ENCODE peak calls at places on chromosomes 1 and 21, in six cellular contexts. One of them, this sample, is unnamed.

GRCh38 chr1:31423418-31423947 is 10.5 kb downstream of the SERINC2 start:
- DNase-seq in GM12891: peak
- DNase-seq in K562: no peak
- DNase-seq in GM12878: peak
- DNase-seq in H1: no peak
- DNase-seq in HepG2: no peak
- DNase-seq in this sample: peak

GRCh38 chr1:40307186-40307585 is 9.9 kb downstream of the COL9A2 start:
- DNase-seq in GM12891: no peak
- DNase-seq in K562: no peak
- DNase-seq in GM12878: no peak
- DNase-seq in H1: no peak
- DNase-seq in HepG2: no peak
- DNase-seq in this sample: no peak

GRCh38 chr1:220887868-220888664 is 8.8 kb downstream of the HLX start:
- DNase-seq in GM12891: no peak
- DNase-seq in K562: no peak
- DNase-seq in GM12878: no peak
- DNase-seq in H1: no peak
- DNase-seq in HepG2: no peak
- DNase-seq in this sample: no peak

GRCh38 chr1:23984417-23985186 is 4.5 kb upstream of the SRSF10 start:
- DNase-seq in GM12891: no peak
- DNase-seq in K562: no peak
- DNase-seq in GM12878: no peak
- DNase-seq in H1: no peak
- DNase-seq in HepG2: peak
- DNase-seq in this sample: no peak

GRCh38 chr1:145846191-145846590 is 761 bp downstream of the NUDT17 start:
- DNase-seq in GM12891: peak
- DNase-seq in K562: peak
- DNase-seq in GM12878: no peak
- DNase-seq in H1: peak
- DNase-seq in HepG2: peak
- DNase-seq in this sample: peak

GRCh38 chr1:185244015-185244747 is 72.9 kb downstream of the IVNS1ABP start:
- DNase-seq in GM12891: no peak
- DNase-seq in K562: no peak
- DNase-seq in GM12878: no peak
- DNase-seq in H1: no peak
- DNase-seq in HepG2: no peak
- DNase-seq in this sample: no peak

GRCh38 chr1:97730271-97730670 is 190.6 kb downstream of the DPYD start:
- DNase-seq in GM12891: no peak
- DNase-seq in K562: no peak
- DNase-seq in GM12878: no peak
- DNase-seq in H1: no peak
- DNase-seq in HepG2: no peak
- DNase-seq in this sample: no peak

GRCh38 chr1:168218647-168219046 is 7.2 kb upstream of the SFT2D2 start:
- DNase-seq in GM12891: no peak
- DNase-seq in K562: no peak
- DNase-seq in GM12878: no peak
- DNase-seq in H1: no peak
- DNase-seq in HepG2: no peak
- DNase-seq in this sample: no peak

GRCh38 chr1:14267991-14268390 is 330.5 kb upstream of the KAZN start:
- DNase-seq in GM12891: no peak
- DNase-seq in K562: no peak
- DNase-seq in GM12878: no peak
- DNase-seq in H1: no peak
- DNase-seq in HepG2: no peak
- DNase-seq in this sample: no peak

GRCh38 chr1:75166821-75167220 is 32.6 kb downstream of the LHX8 start:
- DNase-seq in GM12891: no peak
- DNase-seq in K562: no peak
- DNase-seq in GM12878: no peak
- DNase-seq in H1: no peak
- DNase-seq in HepG2: no peak
- DNase-seq in this sample: no peak

GRCh38 chr21:46154155-46154954 is 1.0 kb downstream of the FTCD start:
- DNase-seq in GM12891: no peak
- DNase-seq in K562: no peak
- DNase-seq in GM12878: no peak
- DNase-seq in H1: peak
- DNase-seq in HepG2: no peak
- DNase-seq in this sample: no peak

GRCh38 chr1:230979389-230979716 is 459 bp downstream of the ARV1 start:
- DNase-seq in GM12891: no peak
- DNase-seq in K562: no peak
- DNase-seq in GM12878: no peak
- DNase-seq in H1: no peak
- DNase-seq in HepG2: no peak
- DNase-seq in this sample: no peak

GRCh38 chr1:28965271-28965870 is 51.0 kb downstream of the EPB41 start:
- DNase-seq in GM12891: no peak
- DNase-seq in K562: no peak
- DNase-seq in GM12878: no peak
- DNase-seq in H1: no peak
- DNase-seq in HepG2: no peak
- DNase-seq in this sample: no peak

GRCh38 chr1:194117582-194117981 is 931.2 kb upstream of the B3GALT2 start:
- DNase-seq in GM12891: no peak
- DNase-seq in K562: no peak
- DNase-seq in GM12878: no peak
- DNase-seq in H1: peak
- DNase-seq in HepG2: peak
- DNase-seq in this sample: no peak

GRCh38 chr1:201565024-201565730 is 26.2 kb downstream of the NAV1 start:
- DNase-seq in GM12891: no peak
- DNase-seq in K562: no peak
- DNase-seq in GM12878: no peak
- DNase-seq in H1: no peak
- DNase-seq in HepG2: no peak
- DNase-seq in this sample: no peak

GRCh38 chr1:9628541-9629444 is 22.7 kb upstream of the PIK3CD start:
- DNase-seq in GM12891: no peak
- DNase-seq in K562: no peak
- DNase-seq in GM12878: peak
- DNase-seq in H1: peak
- DNase-seq in HepG2: no peak
- DNase-seq in this sample: no peak

GRCh38 chr21:38434913-38435533 is 63.3 kb downstream of the ERG start:
- DNase-seq in GM12891: no peak
- DNase-seq in K562: no peak
- DNase-seq in GM12878: no peak
- DNase-seq in H1: no peak
- DNase-seq in HepG2: no peak
- DNase-seq in this sample: no peak

GRCh38 chr1:244846653-244847052 is 11.2 kb downstream of the COX20 start:
- DNase-seq in GM12891: no peak
- DNase-seq in K562: no peak
- DNase-seq in GM12878: no peak
- DNase-seq in H1: no peak
- DNase-seq in HepG2: no peak
- DNase-seq in this sample: no peak

GRCh38 chr1:244841274-244841927 is 5.9 kb downstream of the COX20 start:
- DNase-seq in GM12891: no peak
- DNase-seq in K562: no peak
- DNase-seq in GM12878: no peak
- DNase-seq in H1: no peak
- DNase-seq in HepG2: no peak
- DNase-seq in this sample: no peak

GRCh38 chr1:244843148-244843978 is 7.9 kb downstream of the COX20 start:
- DNase-seq in GM12891: no peak
- DNase-seq in K562: no peak
- DNase-seq in GM12878: no peak
- DNase-seq in H1: no peak
- DNase-seq in HepG2: no peak
- DNase-seq in this sample: no peak

GRCh38 chr1:244840219-244840794 is 4.8 kb downstream of the COX20 start:
- DNase-seq in GM12891: no peak
- DNase-seq in K562: no peak
- DNase-seq in GM12878: no peak
- DNase-seq in H1: no peak
- DNase-seq in HepG2: peak
- DNase-seq in this sample: no peak

GRCh38 chr1:244844155-244845121 is 9.0 kb downstream of the COX20 start:
- DNase-seq in GM12891: no peak
- DNase-seq in K562: no peak
- DNase-seq in GM12878: no peak
- DNase-seq in H1: no peak
- DNase-seq in HepG2: no peak
- DNase-seq in this sample: no peak
- TF ChIP-seq POLR2A in GM12891: no peak
- TF ChIP-seq POLR2A in K562: peak
- TF ChIP-seq POLR2A in GM12878: no peak
- TF ChIP-seq POLR2A in H1: peak
- TF ChIP-seq POLR2A in HepG2: peak
- TF ChIP-seq POLR2A in this sample: no peak

GRCh38 chr1:211473823-211474222 is 18.1 kb downstream of the RD3 start:
- DNase-seq in GM12891: no peak
- DNase-seq in K562: peak
- DNase-seq in GM12878: no peak
- DNase-seq in H1: no peak
- DNase-seq in HepG2: no peak
- DNase-seq in this sample: no peak

GRCh38 chr1:211476200-211476849 is 15.6 kb downstream of the RD3 start:
- DNase-seq in GM12891: peak
- DNase-seq in K562: peak
- DNase-seq in GM12878: peak
- DNase-seq in H1: peak
- DNase-seq in HepG2: peak
- DNase-seq in this sample: no peak

GRCh38 chr1:211478376-211478775 is 13.6 kb downstream of the RD3 start:
- DNase-seq in GM12891: no peak
- DNase-seq in K562: no peak
- DNase-seq in GM12878: no peak
- DNase-seq in H1: no peak
- DNase-seq in HepG2: no peak
- DNase-seq in this sample: no peak

GRCh38 chr1:211472724-211473123 is 19.2 kb downstream of the RD3 start:
- DNase-seq in GM12891: no peak
- DNase-seq in K562: peak
- DNase-seq in GM12878: no peak
- DNase-seq in H1: no peak
- DNase-seq in HepG2: no peak
- DNase-seq in this sample: no peak

GRCh38 chr1:211474426-211474825 is 17.5 kb downstream of the RD3 start:
- DNase-seq in GM12891: no peak
- DNase-seq in K562: peak
- DNase-seq in GM12878: no peak
- DNase-seq in H1: no peak
- DNase-seq in HepG2: no peak
- DNase-seq in this sample: no peak
- TF ChIP-seq TAF1 in GM12891: no peak
- TF ChIP-seq TAF1 in K562: no peak
- TF ChIP-seq TAF1 in GM12878: no peak
- TF ChIP-seq TAF1 in H1: no peak
- TF ChIP-seq TAF1 in HepG2: no peak
- TF ChIP-seq TAF1 in this sample: no peak

DNA sequence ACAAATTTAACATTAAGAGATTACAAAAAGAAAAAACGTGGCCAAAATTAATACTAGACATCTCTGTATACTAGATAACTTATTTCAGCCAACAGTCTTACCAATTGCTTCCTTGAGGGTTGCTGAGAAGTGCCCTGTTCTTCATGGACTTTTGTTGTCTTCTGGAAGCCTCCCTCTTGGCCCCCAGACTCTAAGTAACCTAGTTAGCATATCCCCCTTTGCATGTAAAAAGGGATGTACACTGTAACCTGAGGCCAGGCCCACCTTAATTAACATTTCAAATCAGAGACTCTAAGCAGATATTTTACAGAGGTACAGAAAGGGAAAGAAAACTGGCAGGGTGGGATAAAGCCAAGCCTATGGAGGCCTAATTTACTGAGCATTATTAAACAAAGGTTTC is 1047.3 kb downstream of the ADGRL2 start:
- DNase-seq in GM12891: no peak
- DNase-seq in K562: no peak
- DNase-seq in GM12878: no peak
- DNase-seq in H1: no peak
- DNase-seq in HepG2: no peak
- DNase-seq in this sample: no peak
- TF ChIP-seq POLR2A in GM12891: no peak
- TF ChIP-seq POLR2A in K562: no peak
- TF ChIP-seq POLR2A in GM12878: no peak
- TF ChIP-seq POLR2A in H1: peak
- TF ChIP-seq POLR2A in HepG2: no peak
- TF ChIP-seq POLR2A in this sample: no peak

GRCh38 chr1:46575300-46575699 is 23.9 kb upstream of the KNCN start:
- DNase-seq in GM12891: no peak
- DNase-seq in K562: no peak
- DNase-seq in GM12878: no peak
- DNase-seq in H1: no peak
- DNase-seq in HepG2: no peak
- DNase-seq in this sample: no peak

GRCh38 chr1:46568614-46569013 is 17.2 kb upstream of the KNCN start:
- DNase-seq in GM12891: no peak
- DNase-seq in K562: no peak
- DNase-seq in GM12878: no peak
- DNase-seq in H1: no peak
- DNase-seq in HepG2: no peak
- DNase-seq in this sample: no peak

GRCh38 chr1:46571691-46572225 is 20.3 kb upstream of the KNCN start:
- DNase-seq in GM12891: no peak
- DNase-seq in K562: no peak
- DNase-seq in GM12878: no peak
- DNase-seq in H1: no peak
- DNase-seq in HepG2: no peak
- DNase-seq in this sample: no peak

GRCh38 chr1:46569116-46569515 is 17.7 kb upstream of the KNCN start:
- DNase-seq in GM12891: no peak
- DNase-seq in K562: no peak
- DNase-seq in GM12878: no peak
- DNase-seq in H1: no peak
- DNase-seq in HepG2: no peak
- DNase-seq in this sample: no peak

DNA sequence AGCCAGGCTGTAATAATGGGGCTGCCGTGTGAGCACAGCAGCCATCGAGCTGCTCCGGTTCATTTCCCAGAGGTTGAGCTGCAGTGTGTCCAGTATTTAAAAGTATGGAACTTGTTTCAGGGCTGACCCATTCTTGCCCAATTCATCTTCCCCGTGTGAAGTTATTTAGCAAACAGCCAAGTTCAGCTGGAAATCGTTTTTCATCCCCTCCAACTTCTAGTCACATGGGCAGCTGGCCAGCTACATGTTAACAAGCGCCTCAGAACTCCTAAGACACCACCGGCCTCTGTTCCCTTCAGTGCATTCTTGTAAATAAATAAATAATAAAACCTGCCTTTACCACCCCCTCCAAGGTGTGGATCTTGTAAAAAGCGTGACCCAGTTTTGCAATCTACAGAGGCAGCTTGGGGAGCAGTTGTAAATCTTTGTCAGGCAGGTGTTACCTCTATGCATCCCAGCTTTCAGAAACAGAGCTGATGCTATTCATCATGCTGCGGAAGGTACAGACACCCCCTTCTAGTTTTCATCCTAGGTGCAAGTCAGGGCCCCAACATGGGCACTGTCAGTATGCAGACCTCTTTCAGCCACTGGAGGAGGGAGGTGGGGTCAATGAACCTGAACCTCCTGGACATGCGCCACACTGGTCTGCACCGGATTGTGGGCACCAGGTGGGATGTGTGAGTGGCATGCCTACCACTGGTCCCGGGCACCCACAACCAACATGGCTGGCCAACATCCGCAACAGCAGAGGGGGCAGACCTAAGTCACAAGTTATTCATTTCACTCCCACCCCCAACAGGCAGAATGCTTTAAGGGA is 18.7 kb upstream of the KNCN start:
- DNase-seq in GM12891: no peak
- DNase-seq in K562: no peak
- DNase-seq in GM12878: no peak
- DNase-seq in H1: no peak
- DNase-seq in HepG2: no peak
- DNase-seq in this sample: no peak
- TF ChIP-seq TAF1 in GM12891: no peak
- TF ChIP-seq TAF1 in K562: no peak
- TF ChIP-seq TAF1 in GM12878: no peak
- TF ChIP-seq TAF1 in H1: no peak
- TF ChIP-seq TAF1 in HepG2: no peak
- TF ChIP-seq TAF1 in this sample: no peak

This sample was measured in GM12892.